ENCODE peak calls at places on chromosomes 1 and 21, in seven cellular contexts. Z is HEK293T, T is NCI-H446 treated with DMSO at 0.1 percent for 48 hours, L is choroid plexus epithelial cell, M is mesenteric fat pad, W is AG04450, F is RWPE2. C is an unnamed sample.
A peak's percentile ranks its signal among the peaks of the same experiment; 100 is the strongest.

GRCh38 chr1:43541721-43542401 is 11.2 kb downstream of the PTPRF start:
- DNase-seq in Z (no peak), T (no peak), L (no peak), M (no peak), W (no peak), F (no peak), C (no peak)

GRCh38 chr1:183328371-183328770 is 89.8 kb downstream of the NMNAT2 start:
- DNase-seq in Z (no peak), T (no peak), L (no peak), M (no peak), W (no peak), F (no peak), C (no peak)

GRCh38 chr1:192489046-192489445 is 86.5 kb upstream of the RGS1 start:
- DNase-seq in Z (no peak), T (no peak), L (no peak), M (no peak), W (no peak), F (no peak), C (no peak)

GRCh38 chr1:97385536-97385935 is 535.3 kb downstream of the DPYD start:
- DNase-seq in Z (no peak), T (no peak), L (peak; percentile 67), M (no peak), W (no peak), F (no peak), C (no peak)

GRCh38 chr1:207034998-207035397 is 2.4 kb upstream of the C1orf116 start:
- DNase-seq in Z (no peak), T (no peak), L (no peak), M (no peak), W (no peak), F (no peak), C (no peak)

GRCh38 chr1:8390707-8391106 is 72.8 kb downstream of the SLC45A1 start:
- DNase-seq in Z (no peak), T (no peak), L (no peak), M (no peak), W (no peak), F (no peak), C (no peak)

GRCh38 chr1:184686540-184686939 is 68.1 kb downstream of the EDEM3 start:
- DNase-seq in Z (no peak), T (no peak), L (peak; percentile 55), M (no peak), W (no peak), F (no peak), C (no peak)

GRCh38 chr1:20093940-20094391 is 24.0 kb downstream of the PLA2G5 start:
- DNase-seq in Z (no peak), T (no peak), L (no peak), M (no peak), W (no peak), F (no peak), C (no peak)

GRCh38 chr1:218164111-218164929 is 120.8 kb upstream of the RRP15 start:
- DNase-seq in Z (peak; percentile 40), T (no peak), L (peak; percentile 24), M (no peak), W (no peak), F (no peak), C (no peak)

GRCh38 chr1:162899422-162900168 is 38.6 kb upstream of the CCDC190 start:
- DNase-seq in Z (no peak), T (peak; percentile 98), L (peak; percentile 98), M (no peak), W (peak; percentile 70), F (no peak), C (no peak)

GRCh38 chr1:165492845-165493244 is 47.9 kb upstream of the RXRG start:
- DNase-seq in Z (peak; percentile 29), T (no peak), L (no peak), M (no peak), W (no peak), F (no peak), C (no peak)

GRCh38 chr1:44894591-44894990 is 51.5 kb upstream of the PTCH2 start:
- DNase-seq in Z (no peak), T (no peak), L (peak; percentile 76), M (no peak), W (peak; percentile 76), F (no peak), C (no peak)

GRCh38 chr1:180643693-180644092 is 11.9 kb downstream of the XPR1 start:
- DNase-seq in Z (no peak), T (peak; percentile 48), L (peak; percentile 61), M (no peak), W (no peak), F (no peak), C (no peak)

GRCh38 chr1:150176593-150176992 is 26.9 kb downstream of the PLEKHO1 start:
- DNase-seq in Z (no peak), T (peak; percentile 83), L (no peak), M (no peak), W (no peak), F (no peak), C (no peak)

GRCh38 chr1:184759651-184760050 is 5.0 kb upstream of the EDEM3 start:
- DNase-seq in Z (no peak), T (no peak), L (no peak), M (no peak), W (no peak), F (no peak), C (no peak)

GRCh38 chr1:233367057-233367759 is 39.7 kb downstream of the MAP3K21 start:
- DNase-seq in Z (no peak), T (no peak), L (no peak), M (no peak), W (no peak), F (no peak), C (peak; percentile 26)

GRCh38 chr1:205484985-205485967 is 19.2 kb upstream of the CDK18 start:
- DNase-seq in Z (peak; percentile 92), T (peak; percentile 41), L (peak; percentile 83), M (no peak), W (no peak), F (no peak), C (peak; percentile 56)

GRCh38 chr1:170864238-170864637 is 71.1 kb upstream of the MROH9 start:
- DNase-seq in Z (no peak), T (no peak), L (peak; percentile 65), M (no peak), W (no peak), F (no peak), C (no peak)

GRCh38 chr1:116064616-116065015 is 46.6 kb upstream of the MAB21L3 start:
- DNase-seq in Z (no peak), T (no peak), L (peak; percentile 57), M (no peak), W (no peak), F (no peak), C (no peak)

GRCh38 chr1:18313523-18313922 is 167.2 kb upstream of the KLHDC7A start:
- DNase-seq in Z (no peak), T (no peak), L (no peak), M (no peak), W (no peak), F (no peak), C (no peak)

GRCh38 chr1:178802873-178803272 is 68.0 kb downstream of the ANGPTL1 start:
- DNase-seq in Z (no peak), T (no peak), L (no peak), M (no peak), W (no peak), F (no peak), C (no peak)

GRCh38 chr1:54973205-54973921 is 7.1 kb upstream of the TMEM61 start:
- DNase-seq in Z (peak; percentile 72), T (no peak), L (peak; percentile 38), M (peak; percentile 84), W (no peak), F (no peak), C (peak; percentile 31)

GRCh38 chr1:20063861-20064292 is 6.1 kb upstream of the PLA2G5 start:
- DNase-seq in Z (no peak), T (no peak), L (peak; percentile 5), M (no peak), W (peak; percentile 29), F (no peak), C (no peak)

GRCh38 chr1:28074892-28075511 is 13.4 kb downstream of the EYA3 start:
- DNase-seq in Z (no peak), T (no peak), L (no peak), M (no peak), W (no peak), F (no peak), C (no peak)

GRCh38 chr21:32717851-32718316 is 9.9 kb downstream of the SYNJ1 start:
- DNase-seq in Z (no peak), T (no peak), L (peak; percentile 34), M (no peak), W (no peak), F (no peak), C (no peak)

GRCh38 chr1:162430583-162430982 is 18.6 kb upstream of the SH2D1B start:
- DNase-seq in Z (no peak), T (no peak), L (no peak), M (no peak), W (no peak), F (no peak), C (no peak)

GRCh38 chr1:20702416-20702815 is 15.4 kb downstream of the KIF17 start:
- DNase-seq in Z (no peak), T (no peak), L (peak; percentile 57), M (no peak), W (no peak), F (no peak), C (no peak)

GRCh38 chr1:247576514-247576913 is 11.6 kb upstream of the OR2G2 start:
- DNase-seq in Z (no peak), T (no peak), L (peak; percentile 4), M (no peak), W (no peak), F (no peak), C (peak; percentile 4)

C was measured in HCT116.